ENCODE peak calls at places on chromosome 5, in four cellular contexts. U is IMR-90, K is H9, O is H1. W is an unnamed sample.
A peak's percentile ranks its signal among the peaks of the same experiment; 100 is the strongest.

GRCh38 chr5:161547573-161548471 is 1.3 kb upstream of the GABRB2 start:
- DNase-seq in U (no peak), K (peak; percentile 36), O (no peak), W (peak; percentile 45)

GRCh38 chr5:171823269-171823668 is 37.7 kb downstream of the SMIM23 start:
- DNase-seq in U (no peak), K (no peak), O (no peak), W (no peak)

GRCh38 chr5:33244441-33245150 is 196.2 kb upstream of the TARS1 start:
- DNase-seq in U (no peak), K (no peak), O (no peak), W (no peak)

GRCh38 chr5:60510663-60511062 is 189.3 kb downstream of the DEPDC1B start:
- DNase-seq in U (no peak), K (no peak), O (no peak), W (no peak)

GRCh38 chr5:150517272-150518152 is 9.6 kb downstream of the NDST1 start:
- DNase-seq in U (peak; percentile 98), K (no peak), O (no peak), W (peak; percentile 47)

GRCh38 chr5:81826128-81826527 is 75.2 kb upstream of the SSBP2 start:
- DNase-seq in U (peak; percentile 23), K (no peak), O (no peak), W (peak; percentile 42)

GRCh38 chr5:141680751-141681201 is 1.3 kb downstream of the ARAP3 start:
- DNase-seq in U (peak; percentile 41), K (peak; percentile 97), O (peak; percentile 88), W (peak; percentile 98)

GRCh38 chr5:100464418-100464817 is 70.8 kb upstream of the FAM174A start:
- DNase-seq in U (peak; percentile 71), K (no peak), O (no peak), W (no peak)

GRCh38 chr5:143025971-143026370 is 255.8 kb downstream of the ARHGAP26 start:
- DNase-seq in U (peak; percentile 67), K (no peak), O (no peak), W (no peak)

GRCh38 chr5:1887400-1888360 is 5.0 kb upstream of the IRX4 start:
- DNase-seq in U (no peak), K (peak; percentile 50), O (no peak), W (peak; percentile 45)

GRCh38 chr5:90888511-90889324 is 330.1 kb downstream of the ADGRV1 start:
- DNase-seq in U (peak; percentile 35), K (no peak), O (no peak), W (no peak)

GRCh38 chr5:58133631-58134296 is 326.1 kb downstream of the PLK2 start:
- DNase-seq in U (peak; percentile 79), K (no peak), O (no peak), W (no peak)

GRCh38 chr5:138489705-138490104 is 24.4 kb downstream of the EGR1 start:
- DNase-seq in U (no peak), K (no peak), O (no peak), W (no peak)

GRCh38 chr5:108515706-108516105 is 133.8 kb upstream of the FBXL17 start:
- DNase-seq in U (no peak), K (no peak), O (no peak), W (no peak)

GRCh38 chr5:68226564-68227073 is 11.1 kb downstream of the PIK3R1 start:
- DNase-seq in U (no peak), K (no peak), O (no peak), W (no peak)

GRCh38 chr5:82073179-82073578 is 101.4 kb downstream of the ATG10 start:
- DNase-seq in U (peak; percentile 62), K (no peak), O (no peak), W (no peak)

GRCh38 chr5:90843443-90843842 is 284.8 kb downstream of the ADGRV1 start:
- DNase-seq in U (no peak), K (no peak), O (no peak), W (no peak)

GRCh38 chr5:78983601-78984000 is 1.5 kb downstream of the ARSB start:
- DNase-seq in U (no peak), K (no peak), O (no peak), W (no peak)

GRCh38 chr5:129906177-129906887 is 2.1 kb downstream of the CHSY3 start:
- DNase-seq in U (no peak), K (peak; percentile 39), O (no peak), W (peak; percentile 19)

GRCh38 chr5:5025774-5026406 is 114.2 kb upstream of the ADAMTS16 start:
- DNase-seq in U (no peak), K (no peak), O (no peak), W (no peak)

GRCh38 chr5:78335976-78336375 is 24.4 kb upstream of the SCAMP1 start:
- DNase-seq in U (no peak), K (no peak), O (no peak), W (no peak)

GRCh38 chr5:173953528-173954090 is 35.4 kb upstream of the C5orf47 start:
- DNase-seq in U (peak; percentile 87), K (no peak), O (no peak), W (no peak)

GRCh38 chr5:150376799-150377771 is 19.6 kb downstream of the TCOF1 start:
- DNase-seq in U (peak; percentile 84), K (no peak), O (no peak), W (peak; percentile 23)

GRCh38 chr5:61965495-61965894 is 340.5 kb upstream of the KIF2A start:
- DNase-seq in U (no peak), K (no peak), O (no peak), W (no peak)

GRCh38 chr5:110270-110888 is 18.4 kb downstream of the PLEKHG4B start:
- DNase-seq in U (no peak), K (no peak), O (no peak), W (no peak)

GRCh38 chr5:132456553-132457361 is 33.8 kb downstream of the IRF1 start:
- DNase-seq in U (no peak), K (no peak), O (no peak), W (no peak)

GRCh38 chr5:93545872-93546271 is 35.1 kb downstream of the NR2F1-AS1 start:
- DNase-seq in U (no peak), K (no peak), O (no peak), W (no peak)

GRCh38 chr5:51684794-51685355 is 301.6 kb downstream of the ISL1 start:
- DNase-seq in U (no peak), K (no peak), O (no peak), W (no peak)

GRCh38 chr5:50744761-50745160 is 78.3 kb downstream of the PARP8 start:
- DNase-seq in U (peak; percentile 74), K (no peak), O (no peak), W (no peak)

GRCh38 chr5:125011419-125011818 is 265.0 kb upstream of the ZNF608 start:
- DNase-seq in U (no peak), K (no peak), O (no peak), W (no peak)

GRCh38 chr5:40171971-40172370 is 507.7 kb upstream of the PTGER4 start:
- DNase-seq in U (peak; percentile 81), K (no peak), O (no peak), W (no peak)

GRCh38 chr5:149731332-149731616 is 1.2 kb downstream of the PPARGC1B start:
- DNase-seq in U (no peak), K (no peak), O (no peak), W (no peak)

GRCh38 chr5:94304146-94304545 is 314.3 kb downstream of the KIAA0825 start:
- DNase-seq in U (no peak), K (no peak), O (no peak), W (no peak)

GRCh38 chr5:175460560-175460959 is 16.6 kb upstream of the DRD1 start:
- DNase-seq in U (no peak), K (no peak), O (no peak), W (no peak)
- H3K56ac ChIP-seq in U (no peak overlapping the region), K (no peak overlapping the region), O (no peak overlapping the region), W (no peak overlapping the region)

GRCh38 chr5:34604119-34604675 is 51.9 kb upstream of the RAI14 start:
- DNase-seq in U (no peak), K (no peak), O (no peak), W (no peak)

GRCh38 chr5:34606101-34606500 is 50.0 kb upstream of the RAI14 start:
- DNase-seq in U (no peak), K (no peak), O (no peak), W (no peak)

GRCh38 chr5:34599471-34600117 is 56.5 kb upstream of the RAI14 start:
- DNase-seq in U (no peak), K (no peak), O (no peak), W (no peak)

GRCh38 chr5:34600118-34600493 is 56.0 kb upstream of the RAI14 start:
- DNase-seq in U (no peak), K (no peak), O (no peak), W (no peak)

GRCh38 chr5:34603378-34603777 is 52.8 kb upstream of the RAI14 start:
- DNase-seq in U (no peak), K (no peak), O (no peak), W (no peak)
- H3K56ac ChIP-seq in U (no peak overlapping the region), K (no peak overlapping the region), O (no peak overlapping the region), W (no peak overlapping the region)

GRCh38 chr5:117486291-117486690 is 911.7 kb upstream of the SEMA6A start:
- DNase-seq in U (no peak), K (no peak), O (no peak), W (no peak)
- H3K56ac ChIP-seq in U (no peak overlapping the region), K (no peak overlapping the region), O (no peak overlapping the region), W (no peak overlapping the region)

DNA sequence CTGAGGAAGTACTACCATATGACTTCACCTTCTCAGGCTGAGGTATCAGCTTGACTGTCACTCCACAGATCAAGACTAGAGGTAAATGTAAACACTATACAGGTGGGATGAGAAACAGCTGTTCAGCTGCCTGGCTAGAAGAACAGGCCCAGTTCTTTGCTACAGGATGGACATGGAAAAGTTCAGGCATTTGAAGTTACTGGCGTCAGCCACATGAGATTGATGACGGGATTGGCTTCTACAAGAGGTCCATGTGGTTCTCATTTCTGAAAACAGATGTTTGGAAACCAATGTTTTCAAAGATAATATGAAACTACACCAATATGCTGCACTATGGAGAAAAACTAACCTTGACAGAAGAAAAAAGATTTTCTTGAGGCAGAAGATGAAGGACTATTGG is 324.1 kb downstream of the CDH10 start:
- DNase-seq in U (no peak), K (no peak), O (no peak), W (no peak)
- H3K56ac ChIP-seq in U (no peak overlapping the region), K (no peak overlapping the region), O (no peak overlapping the region), W (no peak overlapping the region)

DNA sequence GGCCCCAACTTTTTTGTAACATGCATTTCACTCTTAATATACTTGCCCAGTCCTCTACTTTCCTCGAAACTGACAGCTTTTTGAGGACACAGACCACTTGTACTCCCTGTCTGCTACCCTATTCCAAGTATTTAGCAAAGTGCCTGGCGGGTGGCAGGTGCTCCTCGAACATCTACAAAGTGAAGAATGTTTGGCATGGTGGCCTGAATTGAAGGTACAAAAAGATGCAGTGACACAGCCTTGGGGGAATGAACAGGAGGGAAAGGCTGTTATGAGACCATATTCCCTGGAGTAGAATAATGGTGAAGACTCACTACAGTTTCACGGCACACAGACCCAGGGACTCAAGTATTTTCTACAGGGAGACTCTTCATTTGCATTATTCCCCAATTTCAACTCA is 590.9 kb downstream of the PRELID2 start:
- DNase-seq in U (no peak), K (no peak), O (no peak), W (no peak)
- H3K56ac ChIP-seq in U (peak overlapping the region; percentile 35), K (no peak overlapping the region), O (no peak overlapping the region), W (no peak overlapping the region)

GRCh38 chr5:116887104-116887503 is 312.5 kb upstream of the SEMA6A start:
- DNase-seq in U (no peak), K (no peak), O (no peak), W (no peak)

GRCh38 chr5:116885825-116886224 is 311.2 kb upstream of the SEMA6A start:
- DNase-seq in U (no peak), K (no peak), O (no peak), W (no peak)

GRCh38 chr5:116880150-116880549 is 305.5 kb upstream of the SEMA6A start:
- DNase-seq in U (no peak), K (no peak), O (no peak), W (no peak)

GRCh38 chr5:116883875-116884274 is 309.3 kb upstream of the SEMA6A start:
- DNase-seq in U (no peak), K (no peak), O (no peak), W (no peak)

GRCh38 chr5:116881921-116882531 is 307.4 kb upstream of the SEMA6A start:
- DNase-seq in U (no peak), K (no peak), O (no peak), W (no peak)
- H3K56ac ChIP-seq in U (no peak overlapping the region), K (no peak overlapping the region), O (no peak overlapping the region), W (no peak overlapping the region)

W was measured in mesendoderm.